ENCODE peak calls at places on chromosome 1, in nine cellular contexts. V is activated CD4-positive, alpha-beta T cell treated with anti-CD3 and anti-CD28 coated beads for 24 hours; J is IMR-90; Q is stimulated activated CD4-positive, alpha-beta T cell treated with anti-CD3 and anti-CD28 coated beads, Interleukin-1b, Interleukin-23, amount 100 ng/mL, for 48 hours; P is AG08395; N is LoVo; U is germinal center; W is M059J; M is NCI-H774. I is an unnamed sample.

GRCh38 chr1:181513786-181514297 is 30.5 kb downstream of the CACNA1E start:
- DNase-seq in P (no peak), W (peak), M (no peak), N (no peak), U (no peak), Q (no peak), J (no peak), V (no peak), I (no peak)

GRCh38 chr1:110476028-110476765 is 25.2 kb downstream of the PROK1 start:
- DNase-seq in U (no peak), J (no peak), P (no peak), W (peak), V (no peak), N (no peak), M (no peak), Q (no peak), I (no peak)

GRCh38 chr1:79323240-79324025 is 316.9 kb upstream of the ADGRL4 start:
- DNase-seq in U (no peak), V (no peak), Q (no peak), M (no peak), P (peak), N (peak), J (peak), W (peak), I (no peak)

GRCh38 chr1:34618381-34618780 is 136.5 kb upstream of the GJB5 start:
- DNase-seq in Q (no peak), P (no peak), W (peak), M (no peak), J (no peak), N (peak), V (no peak), U (no peak), I (no peak)

GRCh38 chr1:31617917-31618746 is 643 bp downstream of the HCRTR1 start:
- DNase-seq in U (peak), Q (peak), M (peak), P (peak), V (peak), J (peak), N (peak), W (peak), I (peak)

GRCh38 chr1:210231846-210232523 is 611 bp upstream of the SERTAD4 start:
- DNase-seq in M (no peak), W (peak), V (no peak), N (no peak), Q (no peak), P (peak), J (no peak), U (no peak), I (no peak)

GRCh38 chr1:171438441-171438840 is 46.9 kb upstream of the PRRC2C start:
- DNase-seq in Q (no peak), J (peak), W (peak), U (no peak), P (peak), V (no peak), N (peak), M (no peak), I (no peak)

GRCh38 chr1:47439151-47440051 is 1.6 kb downstream of the FOXD2 start:
- DNase-seq in V (no peak), J (no peak), W (no peak), N (no peak), M (no peak), P (no peak), U (no peak), Q (no peak), I (no peak)

GRCh38 chr1:67614511-67614934 is 70.5 kb upstream of the GADD45A start:
- DNase-seq in Q (no peak), W (peak), N (no peak), P (peak), U (no peak), V (no peak), M (no peak), J (peak), I (no peak)